ENCODE peak calls at places on chromosomes 7 and 10, in ten cellular contexts. I is ovary, C is esophagus muscularis mucosa, S is transverse colon, W is HepG2, Y is A549, A is stomach, X is tibial nerve, U is suprapubic skin, K is sigmoid colon. R is an unnamed sample.

GRCh38 chr10:97335188-97335619 is 675 bp upstream of the FRAT2 start:
- DNase-seq in A (no peak), U (no peak), C (no peak), I (peak), K (no peak), X (no peak), Y (no peak), W (no peak), S (peak), R (no peak)

GRCh38 chr10:5376450-5376849 is 11.7 kb downstream of the UCN3 start:
- DNase-seq in X (no peak), C (no peak), K (no peak), U (no peak), I (no peak), Y (no peak), A (no peak), S (no peak), W (no peak), R (no peak)

GRCh38 chr10:71472466-71472865 is 75.7 kb downstream of the CDH23 start:
- DNase-seq in K (no peak), A (no peak), S (no peak), I (no peak), U (no peak), W (no peak), X (no peak), Y (no peak), C (no peak), R (no peak)

GRCh38 chr10:59622320-59622901 is 87.2 kb downstream of the SLC16A9 start:
- DNase-seq in A (peak), X (no peak), S (peak), W (peak), I (peak), C (no peak), K (no peak), U (no peak), Y (peak), R (peak)

GRCh38 chr10:63318491-63318890 is 147.3 kb downstream of the JMJD1C start:
- DNase-seq in S (no peak), W (no peak), A (no peak), I (no peak), C (no peak), K (no peak), U (no peak), Y (no peak), X (no peak), R (no peak)

GRCh38 chr7:69890081-69890369 is 291.8 kb downstream of the AUTS2 start:
- DNase-seq in C (no peak), S (no peak), U (no peak), A (no peak), W (no peak), I (no peak), Y (no peak), K (no peak), X (no peak), R (no peak)

GRCh38 chr10:114042895-114043531 is 653 bp upstream of the ADRB1 start:
- DNase-seq in S (peak), K (peak), A (peak), W (no peak), Y (peak), U (peak), X (no peak), I (no peak), C (no peak), R (no peak)

GRCh38 chr10:119652361-119652760 is 1.2 kb downstream of the BAG3 start:
- DNase-seq in K (no peak), Y (peak), A (no peak), I (no peak), W (peak), C (no peak), X (no peak), U (no peak), S (no peak), R (no peak)

GRCh38 chr7:106224797-106225196 is 60.0 kb downstream of the NAMPT start:
- DNase-seq in K (no peak), X (no peak), W (no peak), S (no peak), Y (no peak), A (no peak), I (no peak), U (no peak), C (no peak), R (no peak)

GRCh38 chr7:66556549-66557213 is 72.0 kb upstream of the KCTD7 start:
- DNase-seq in X (no peak), K (no peak), A (no peak), Y (no peak), C (no peak), U (no peak), I (no peak), W (no peak), S (no peak), R (no peak)

GRCh38 chr7:4268040-4268965 is 413.8 kb upstream of the FOXK1 start:
- DNase-seq in S (no peak), I (no peak), C (no peak), X (no peak), K (no peak), W (no peak), Y (no peak), A (no peak), U (no peak), R (peak)

GRCh38 chr7:71173955-71174354 is 42.0 kb downstream of the GALNT17 start:
- DNase-seq in X (no peak), K (no peak), U (no peak), I (peak), A (no peak), C (no peak), Y (no peak), S (no peak), W (no peak), R (no peak)

GRCh38 chr7:73341877-73342276 is 13.9 kb downstream of the FKBP6 start:
- DNase-seq in S (no peak), C (no peak), W (peak), X (no peak), U (no peak), K (no peak), Y (peak), I (no peak), A (no peak), R (no peak)

GRCh38 chr10:124217906-124218769 is 124.7 kb upstream of the CHST15 start:
- DNase-seq in C (no peak), W (no peak), S (no peak), X (no peak), Y (no peak), U (no peak), A (no peak), K (no peak), I (no peak), R (peak)

GRCh38 chr7:13988011-13988410 is 1.5 kb downstream of the ETV1 start:
- DNase-seq in C (no peak), W (no peak), S (no peak), A (no peak), Y (no peak), I (no peak), X (no peak), K (no peak), U (no peak), R (no peak)

GRCh38 chr10:133274751-133275682 is 1.7 kb downstream of the ADAM8 start:
- DNase-seq in Y (no peak), W (no peak), K (no peak), I (no peak), X (no peak), S (peak), C (no peak), A (peak), U (no peak), R (no peak)

GRCh38 chr7:41967156-41967555 is 264.3 kb upstream of the INHBA start:
- DNase-seq in A (no peak), S (no peak), U (no peak), K (no peak), W (no peak), I (no peak), C (no peak), Y (no peak), X (no peak), R (no peak)

GRCh38 chr10:89138755-89139154 is 68.4 kb downstream of the CH25H start:
- DNase-seq in S (no peak), W (no peak), C (no peak), K (no peak), U (no peak), A (no peak), Y (no peak), I (no peak), X (no peak), R (no peak)

GRCh38 chr10:126250045-126250444 is 138.2 kb downstream of the ADAM12 start:
- DNase-seq in I (no peak), W (no peak), X (no peak), Y (no peak), U (no peak), C (no peak), K (no peak), A (no peak), S (no peak), R (no peak)

GRCh38 chr7:57438244-57438643 is 11.7 kb upstream of the ZNF716 start:
- DNase-seq in S (no peak), X (no peak), Y (no peak), K (no peak), I (no peak), W (no peak), C (no peak), A (no peak), U (no peak), R (no peak)

GRCh38 chr7:36746347-36746746 is 22.1 kb upstream of the AOAH start:
- DNase-seq in C (no peak), U (no peak), K (no peak), A (no peak), X (no peak), Y (peak), W (no peak), I (no peak), S (no peak), R (no peak)

GRCh38 chr10:70699659-70700174 is 27.4 kb downstream of the ADAMTS14 start:
- DNase-seq in Y (peak), K (no peak), W (peak), C (no peak), A (no peak), U (no peak), X (no peak), I (no peak), S (no peak), R (no peak)

GRCh38 chr7:153939177-153939576 is 113.0 kb upstream of the DPP6 start:
- DNase-seq in W (no peak), I (no peak), S (no peak), X (no peak), U (no peak), C (no peak), Y (no peak), K (no peak), A (peak), R (no peak)

GRCh38 chr10:1754506-1755177 is 17.3 kb upstream of the ADARB2 start:
- DNase-seq in Y (no peak), U (no peak), K (no peak), X (no peak), I (no peak), W (no peak), A (no peak), S (no peak), C (no peak), R (no peak)

GRCh38 chr10:70958396-70958795 is 70.0 kb upstream of the PCBD1 start:
- DNase-seq in U (no peak), Y (no peak), S (no peak), W (no peak), C (no peak), K (no peak), I (no peak), A (no peak), X (no peak), R (no peak)

GRCh38 chr7:5665106-5666025 is 116.1 kb downstream of the RNF216 start:
- DNase-seq in X (peak), U (peak), S (peak), K (peak), C (peak), A (peak), I (peak), Y (peak), W (peak), R (peak)

GRCh38 chr7:106462365-106462859 is 177.6 kb upstream of the NAMPT start:
- DNase-seq in U (no peak), X (no peak), S (no peak), C (no peak), A (no peak), I (no peak), W (peak), Y (peak), K (no peak), R (no peak)

GRCh38 chr10:84493951-84494848 is 165.8 kb downstream of the CCSER2 start:
- DNase-seq in A (no peak), S (no peak), K (no peak), C (no peak), W (no peak), I (no peak), Y (peak), U (no peak), X (no peak), R (peak)

GRCh38 chr7:142579946-142580345 is 169.3 kb upstream of the PRSS1 start:
- DNase-seq in W (no peak), X (no peak), I (no peak), A (no peak), S (no peak), C (no peak), U (no peak), Y (no peak), K (no peak), R (no peak)

GRCh38 chr7:38685851-38686250 is 54.7 kb upstream of the AMPH start:
- DNase-seq in K (no peak), S (no peak), I (no peak), X (no peak), U (no peak), A (no peak), W (no peak), Y (no peak), C (no peak), R (no peak)

GRCh38 chr7:29277436-29278215 is 83.1 kb downstream of the CHN2 start:
- DNase-seq in X (no peak), A (no peak), K (no peak), Y (no peak), I (no peak), C (no peak), S (no peak), U (no peak), W (peak), R (no peak)

GRCh38 chr10:75207079-75207867 is 3.3 kb upstream of the VDAC2 start:
- DNase-seq in U (no peak), A (no peak), S (no peak), I (no peak), K (peak), C (no peak), X (no peak), W (no peak), Y (no peak), R (no peak)

GRCh38 chr7:95404316-95404715 is 8.1 kb upstream of the PON3 start:
- DNase-seq in U (no peak), I (peak), W (no peak), Y (no peak), K (peak), C (no peak), X (no peak), A (no peak), S (no peak), R (no peak)

GRCh38 chr7:112411186-112411795 is 39.0 kb upstream of the IFRD1 start:
- DNase-seq in X (no peak), C (no peak), A (no peak), W (peak), S (peak), I (peak), Y (peak), U (no peak), K (no peak), R (no peak)

GRCh38 chr10:20627918-20628499 is 269.1 kb downstream of the NEBL start:
- DNase-seq in K (no peak), S (no peak), W (no peak), Y (no peak), C (no peak), A (no peak), X (no peak), I (no peak), U (no peak), R (no peak)

GRCh38 chr10:14748471-14748870 is 26.2 kb downstream of the FAM107B start:
- DNase-seq in A (peak), S (no peak), Y (peak), C (no peak), W (no peak), K (peak), I (no peak), X (no peak), U (no peak), R (no peak)

GRCh38 chr10:28669227-28670173 is 7.8 kb upstream of the BAMBI start:
- DNase-seq in A (no peak), S (no peak), K (no peak), Y (no peak), U (no peak), X (no peak), C (no peak), I (no peak), W (no peak), R (no peak)

GRCh38 chr10:8852546-8852945 is 798.1 kb downstream of the GATA3 start:
- DNase-seq in C (no peak), U (no peak), W (no peak), I (no peak), A (no peak), K (no peak), Y (no peak), X (no peak), S (no peak), R (no peak)

GRCh38 chr10:101032637-101033201 is 1.7 kb downstream of the SFXN3 start:
- DNase-seq in Y (peak), C (peak), U (no peak), I (peak), K (peak), A (peak), X (no peak), S (no peak), W (peak), R (no peak)

GRCh38 chr10:91573320-91573719 is 59.6 kb downstream of the PPP1R3C start:
- DNase-seq in U (no peak), A (no peak), I (no peak), C (no peak), Y (no peak), K (no peak), W (no peak), X (no peak), S (no peak), R (no peak)
- TF ChIP-seq EP300 in U (no peak), A (no peak), I (no peak), C (no peak), Y (no peak), K (no peak), W (no peak), X (no peak), S (no peak), R (no peak)

DNA sequence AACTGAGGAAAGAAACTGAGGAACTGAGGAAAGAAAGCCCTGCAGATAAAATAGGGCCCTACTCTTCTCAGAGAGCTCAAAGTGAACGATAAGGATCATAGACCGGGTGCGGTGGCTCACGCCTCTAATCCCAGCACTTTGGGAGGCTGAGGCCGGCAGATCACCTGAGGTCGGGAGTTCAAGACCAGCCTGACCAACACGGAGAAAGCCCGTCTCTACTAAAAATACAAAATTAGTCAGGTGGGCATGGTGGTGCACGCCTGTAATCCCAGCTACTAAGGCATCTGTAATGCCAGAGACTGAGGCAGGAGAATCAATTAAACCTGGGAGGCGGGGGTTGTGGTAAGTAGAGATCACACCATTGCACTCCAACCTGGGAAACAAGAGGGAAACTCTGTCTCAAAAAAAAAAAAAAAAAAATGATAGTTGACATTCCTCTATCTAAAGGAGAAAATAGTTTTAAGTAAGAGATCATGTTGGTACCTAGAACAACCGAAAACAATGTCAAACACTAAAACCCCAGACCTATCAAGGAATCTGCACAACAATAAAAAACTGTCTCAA is 2.5 kb downstream of the MKRN1 start:
- DNase-seq in C (no peak), W (no peak), U (no peak), X (no peak), A (no peak), S (no peak), Y (no peak), K (no peak), I (no peak), R (no peak)
- TF ChIP-seq EP300 in C (no peak), W (no peak), U (no peak), X (no peak), A (no peak), S (no peak), Y (no peak), K (no peak), I (no peak), R (no peak)

GRCh38 chr10:99682752-99683151 is 23.4 kb downstream of the ENTPD7 start:
- DNase-seq in X (no peak), W (no peak), Y (peak), U (no peak), C (no peak), K (no peak), A (no peak), S (no peak), I (no peak), R (no peak)
- TF ChIP-seq EP300 in X (no peak), W (no peak), Y (no peak), U (no peak), C (no peak), K (no peak), A (no peak), S (no peak), I (no peak), R (no peak)

GRCh38 chr7:745431-745980 is 18.4 kb upstream of the PRKAR1B start:
- DNase-seq in W (no peak), C (no peak), I (peak), S (no peak), K (peak), A (no peak), X (no peak), Y (no peak), U (no peak), R (no peak)

GRCh38 chr7:747186-747585 is 20.1 kb upstream of the PRKAR1B start:
- DNase-seq in S (no peak), A (no peak), W (no peak), K (peak), C (no peak), Y (no peak), U (no peak), I (no peak), X (no peak), R (no peak)

GRCh38 chr7:748446-748845 is 21.4 kb upstream of the PRKAR1B start:
- DNase-seq in S (no peak), K (peak), W (no peak), I (peak), U (no peak), A (no peak), C (no peak), Y (no peak), X (no peak), R (no peak)

GRCh38 chr7:744854-745430 is 17.9 kb upstream of the PRKAR1B start:
- DNase-seq in K (peak), U (no peak), I (no peak), C (no peak), X (no peak), Y (no peak), S (no peak), A (no peak), W (no peak), R (no peak)

DNA sequence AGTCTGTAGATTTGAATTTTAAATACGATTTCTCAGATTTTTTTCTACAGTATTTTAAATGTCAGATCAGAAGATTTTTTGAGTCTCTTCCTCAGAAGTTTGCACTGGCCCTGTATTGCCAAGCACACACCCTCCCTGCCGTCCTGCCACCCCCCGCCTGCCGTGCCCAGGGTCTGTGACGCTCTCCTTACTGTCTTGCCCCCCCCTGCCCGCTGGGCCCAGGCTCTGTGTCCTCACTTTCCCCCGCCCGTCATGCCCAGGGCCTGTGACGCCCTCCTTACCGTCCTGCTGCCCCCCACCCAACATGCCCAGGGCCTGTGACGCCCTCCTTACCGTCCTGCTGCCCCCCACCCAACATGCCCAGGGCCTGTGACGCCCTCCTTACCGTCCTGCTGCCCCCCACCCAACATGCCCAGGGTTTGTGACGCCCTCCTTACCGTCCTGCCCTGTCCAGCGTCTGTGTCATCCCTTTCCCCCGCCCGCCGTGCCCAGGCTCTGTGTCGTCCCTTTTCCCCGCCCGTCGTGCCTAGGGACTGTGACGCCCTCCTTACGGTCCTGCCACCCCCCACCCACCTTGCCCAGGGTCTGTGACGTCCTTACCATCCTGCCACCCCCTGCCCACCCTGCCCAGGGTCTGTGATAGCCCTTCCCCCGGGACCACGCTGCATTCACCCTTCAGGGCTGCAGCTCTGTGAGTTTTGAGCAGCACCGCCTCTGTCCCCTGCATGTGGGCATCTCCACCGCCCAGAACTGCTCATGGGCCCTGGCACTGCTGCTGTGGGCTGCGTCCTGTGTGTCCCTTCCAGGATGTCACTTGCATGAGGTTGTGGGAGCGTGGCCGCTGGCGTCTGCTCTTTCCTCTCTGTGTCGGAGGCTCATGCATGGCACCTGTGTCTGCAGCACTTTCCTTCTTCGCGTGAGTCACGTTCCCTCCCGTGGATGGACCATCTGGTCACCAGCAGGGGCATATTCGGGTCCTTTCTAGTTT is 19.3 kb upstream of the PRKAR1B start:
- DNase-seq in A (no peak), Y (no peak), W (no peak), U (no peak), X (no peak), I (peak), S (no peak), K (peak), C (no peak), R (no peak)
- TF ChIP-seq EP300 in A (no peak), Y (no peak), W (no peak), U (no peak), X (no peak), I (no peak), S (no peak), K (no peak), C (no peak), R (no peak)

R was measured in H1.